ENCODE peak calls at places on chromosome 6, in four cellular contexts. E, X, Y and W are unnamed samples.
A peak's percentile ranks its signal among the peaks of the same experiment; 100 is the strongest.

GRCh38 chr6:16352258-16352635 is 113.9 kb downstream of the GMPR start:
- DNase-seq in E (no peak), X (no peak), Y (no peak), W (no peak)

GRCh38 chr6:17431581-17431980 is 38.2 kb downstream of the CAP2 start:
- DNase-seq in E (peak; percentile 20), X (no peak), Y (no peak), W (no peak)

GRCh38 chr6:154984146-154984545 is 11.0 kb upstream of the TIAM2 start:
- DNase-seq in E (no peak), X (no peak), Y (no peak), W (no peak)

GRCh38 chr6:658244-658643 is 1.3 kb upstream of the HUS1B start:
- DNase-seq in E (no peak), X (no peak), Y (peak; percentile 31), W (no peak)

GRCh38 chr6:89359561-89359960 is 7.0 kb upstream of the UBE2J1 start:
- DNase-seq in E (no peak), X (no peak), Y (no peak), W (no peak)

GRCh38 chr6:166987448-166987847 is 11.7 kb upstream of the CEP43 start:
- DNase-seq in E (peak; percentile 31), X (no peak), Y (no peak), W (no peak)

GRCh38 chr6:163319609-163320366 is 94.7 kb upstream of the QKI start:
- DNase-seq in E (no peak), X (no peak), Y (no peak), W (no peak)

GRCh38 chr6:73739097-73739496 is 43.1 kb downstream of the CD109 start:
- DNase-seq in E (peak; percentile 66), X (no peak), Y (peak; percentile 45), W (no peak)

GRCh38 chr6:16769131-16769985 is 8.1 kb upstream of the ATXN1 start:
- DNase-seq in E (peak; percentile 39), X (no peak), Y (peak; percentile 40), W (no peak)

GRCh38 chr6:31430449-31430848 is 27.1 kb downstream of the MICA start:
- DNase-seq in E (no peak), X (no peak), Y (no peak), W (no peak)

GRCh38 chr6:38524436-38525145 is 115.1 kb downstream of the BTBD9 start:
- DNase-seq in E (no peak), X (no peak), Y (no peak), W (no peak)

GRCh38 chr6:67219336-67219735 is 1415.7 kb upstream of the ADGRB3 start:
- DNase-seq in E (no peak), X (no peak), Y (no peak), W (no peak)

GRCh38 chr6:122673345-122673961 is 63.2 kb downstream of the PKIB start:
- DNase-seq in E (no peak), X (no peak), Y (no peak), W (no peak)

GRCh38 chr6:17503051-17503450 is 97.1 kb upstream of the FAM8A1 start:
- DNase-seq in E (no peak), X (no peak), Y (no peak), W (no peak)

GRCh38 chr6:166413491-166413951 is 30.8 kb upstream of the MPC1 start:
- DNase-seq in E (no peak), X (no peak), Y (no peak), W (no peak)

GRCh38 chr6:56524891-56525703 is 117.6 kb downstream of the DST start:
- DNase-seq in E (no peak), X (no peak), Y (no peak), W (no peak)

GRCh38 chr6:70520575-70520974 is 46.2 kb upstream of the SDHAF4 start:
- DNase-seq in E (peak; percentile 3), X (no peak), Y (peak; percentile 7), W (no peak)

GRCh38 chr6:31713991-31714684 is 1.0 kb upstream of the LY6G6D start:
- DNase-seq in E (peak; percentile 68), X (no peak), Y (no peak), W (no peak)

GRCh38 chr6:145087034-145087433 is 648.3 kb downstream of the EPM2A start:
- DNase-seq in E (no peak), X (no peak), Y (no peak), W (no peak)

GRCh38 chr6:3230275-3231212 is 3.1 kb upstream of the TUBB2B start:
- DNase-seq in E (no peak), X (no peak), Y (no peak), W (peak; percentile 59)

GRCh38 chr6:110097443-110097842 is 82.0 kb downstream of the WASF1 start:
- DNase-seq in E (no peak), X (no peak), Y (no peak), W (no peak)

GRCh38 chr6:3748208-3748701 is 3.3 kb downstream of the PXDC1 start:
- DNase-seq in E (peak; percentile 85), X (no peak), Y (peak; percentile 80), W (peak; percentile 78)

GRCh38 chr6:129032602-129033001 is 149.7 kb downstream of the LAMA2 start:
- DNase-seq in E (no peak), X (no peak), Y (no peak), W (no peak)

GRCh38 chr6:34696189-34696738 is 303 bp downstream of the ILRUN start:
- DNase-seq in E (no peak), X (no peak), Y (peak; percentile 46), W (no peak)

GRCh38 chr6:157893238-157893637 is 70.2 kb downstream of the SNX9 start:
- DNase-seq in E (no peak), X (no peak), Y (no peak), W (no peak)

GRCh38 chr6:108868551-108869145 is 20.4 kb downstream of the ARMC2 start:
- DNase-seq in E (no peak), X (no peak), Y (no peak), W (no peak)

GRCh38 chr6:13538084-13538483 is 36.3 kb upstream of the SIRT5 start:
- DNase-seq in E (peak; percentile 55), X (no peak), Y (peak; percentile 47), W (no peak)

GRCh38 chr6:166465671-166466087 is 82.9 kb upstream of the MPC1 start:
- DNase-seq in E (no peak), X (no peak), Y (peak; percentile 75), W (no peak)

GRCh38 chr6:113433506-113433991 is 423.6 kb upstream of the MARCKS start:
- DNase-seq in E (peak; percentile 34), X (no peak), Y (no peak), W (no peak)

GRCh38 chr6:109456283-109456583 is 661 bp upstream of the MICAL1 start:
- DNase-seq in E (no peak), X (no peak), Y (no peak), W (peak; percentile 54)

GRCh38 chr6:125787791-125788190 is 3.0 kb upstream of the NCOA7 start:
- DNase-seq in E (no peak), X (no peak), Y (peak; percentile 22), W (no peak)

GRCh38 chr6:39926668-39927067 is 7.6 kb downstream of the MOCS1 start:
- DNase-seq in E (no peak), X (no peak), Y (no peak), W (no peak)

GRCh38 chr6:52307900-52308372 is 23.4 kb upstream of the MCM3 start:
- DNase-seq in E (no peak), X (no peak), Y (no peak), W (no peak)

GRCh38 chr6:118876201-118876600 is 17.8 kb upstream of the ASF1A start:
- DNase-seq in E (peak; percentile 39), X (no peak), Y (no peak), W (no peak)

GRCh38 chr6:65707134-65707826 is at the start of gene EYS:
- DNase-seq in E (no peak), X (no peak), Y (no peak), W (no peak)
- TF ChIP-seq ATF2 in E (no peak), X (no peak), Y (no peak), W (no peak)

GRCh38 chr6:130434174-130434873 is 68.5 kb downstream of the TMEM200A start:
- DNase-seq in E (no peak), X (no peak), Y (no peak), W (no peak)
- TF ChIP-seq NR2C2 in E (no peak), X (no peak), Y (no peak), W (no peak)

DNA sequence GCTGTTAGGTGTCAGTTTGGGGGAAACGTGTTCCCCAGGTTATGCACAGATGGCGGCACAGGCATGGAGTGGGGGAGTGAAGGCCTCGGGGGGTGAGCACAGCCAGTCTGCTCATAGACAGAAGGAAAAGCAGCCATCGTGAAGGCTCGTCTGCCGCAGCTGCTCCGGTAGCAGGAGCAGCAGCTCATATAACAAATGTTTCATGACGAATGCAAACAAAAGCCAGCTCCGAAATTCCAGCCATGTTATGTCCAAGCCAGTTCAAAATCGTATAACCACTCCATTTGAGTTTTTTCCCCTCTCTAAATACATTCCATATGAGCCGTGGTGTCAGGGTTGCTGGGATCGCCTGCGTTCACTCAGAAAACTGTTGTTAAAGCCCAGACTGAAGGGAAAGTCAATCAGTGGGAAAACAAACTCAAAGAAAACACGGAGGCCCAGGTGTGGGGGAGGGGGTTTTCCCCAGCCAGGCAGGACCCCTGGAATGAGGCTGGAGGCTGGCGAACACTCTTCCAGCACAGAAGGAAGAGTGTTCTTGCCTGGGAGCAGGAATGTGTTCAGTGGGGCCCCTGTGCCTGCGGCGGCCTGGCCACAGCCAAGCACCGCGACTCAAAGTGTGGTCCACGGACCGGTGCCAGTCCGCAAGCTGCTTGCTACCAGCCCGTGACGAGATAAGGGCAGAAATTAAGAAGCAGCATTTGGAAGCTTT is 280.3 kb upstream of the TAB2 start:
- DNase-seq in E (no peak), X (no peak), Y (no peak), W (peak; percentile 32)
- TF ChIP-seq ATF2 in E (no peak), X (no peak), Y (no peak), W (no peak)

DNA sequence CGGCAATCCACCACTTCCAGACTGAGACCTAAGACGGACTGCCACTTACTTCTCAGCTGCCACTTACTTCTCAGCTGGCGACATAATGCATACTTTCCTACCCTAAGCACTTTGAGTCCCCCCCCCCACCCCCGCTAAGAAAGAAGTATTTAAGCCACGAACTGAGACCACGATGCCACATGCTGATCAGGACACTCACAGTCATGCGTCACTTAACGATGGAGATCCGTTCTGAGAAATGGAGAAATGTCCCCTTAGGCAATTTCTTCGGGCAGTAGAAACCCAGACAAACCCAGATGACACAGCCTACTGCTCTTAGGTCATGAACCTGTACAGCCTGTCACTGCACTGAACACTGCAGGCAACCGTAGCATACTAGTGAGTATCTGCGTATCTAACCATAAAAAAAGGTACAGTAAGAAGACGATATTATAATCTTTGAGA is 690 bp downstream of the IFNGR1 start:
- DNase-seq in E (peak; percentile 36), X (peak; percentile 66), Y (peak; percentile 39), W (no peak)
- TF ChIP-seq NR2C2 in E (no peak), X (no peak), Y (no peak), W (no peak)